ENCODE peak calls at places on chromosomes 13 and 19, in six cellular contexts. R is mammary epithelial cell, I is GM23248, U is neural progenitor cell, O is fibroblast of lung, Z is IMR-90. V is an unnamed sample. For H4K20me1, the result is how much of the 10 kb centered on the place peaks cover.

GRCh38 chr13:101925731-101926130 is 473.3 kb downstream of the ITGBL1 start:
- DNase-seq in R (no peak), I (no peak), U (peak), O (no peak), Z (no peak), V (no peak)

GRCh38 chr19:42420055-42420544 is 7.1 kb downstream of the LIPE start:
- DNase-seq in R (peak), I (peak), U (peak), O (peak), Z (peak), V (peak)

GRCh38 chr19:48330012-48330681 is 4.8 kb downstream of the EMP3 start:
- DNase-seq in R (peak), I (no peak), U (peak), O (peak), Z (no peak), V (no peak)

GRCh38 chr19:41064974-41065569 is 23.2 kb upstream of the CYP2A13 start:
- DNase-seq in R (peak), I (peak), U (peak), O (peak), Z (peak), V (no peak)

GRCh38 chr19:41886761-41887710 is 4.1 kb downstream of the ARHGEF1 start:
- DNase-seq in R (peak), I (no peak), U (no peak), O (no peak), Z (no peak), V (no peak)

GRCh38 chr19:45528744-45529453 is 21.6 kb downstream of the VASP start:
- DNase-seq in R (no peak), I (no peak), U (peak), O (peak), Z (no peak), V (no peak)

GRCh38 chr13:99796175-99796819 is 175.3 kb downstream of the ZIC5 start:
- DNase-seq in R (peak), I (peak), U (peak), O (peak), Z (peak), V (peak)

GRCh38 chr13:39875583-39875982 is 220.1 kb downstream of the COG6 start:
- DNase-seq in R (no peak), I (no peak), U (no peak), O (no peak), Z (peak), V (no peak)

GRCh38 chr19:6752257-6753177 is 13.0 kb downstream of the TRIP10 start:
- DNase-seq in R (no peak), I (no peak), U (peak), O (no peak), Z (no peak), V (no peak)

GRCh38 chr19:54661846-54662489 is 817 bp upstream of the LILRB4 start:
- DNase-seq in R (no peak), I (no peak), U (no peak), O (no peak), Z (no peak), V (no peak)

GRCh38 chr19:11014403-11014911 is 53.6 kb downstream of the SMARCA4 start:
- DNase-seq in R (no peak), I (no peak), U (no peak), O (no peak), Z (no peak), V (no peak)

GRCh38 chr19:38838208-38838985 is 6.8 kb upstream of the ECH1 start:
- DNase-seq in R (peak), I (no peak), U (no peak), O (no peak), Z (no peak), V (peak)

GRCh38 chr13:58313219-58313618 is 681.7 kb downstream of the PCDH17 start:
- DNase-seq in R (no peak), I (no peak), U (no peak), O (no peak), Z (no peak), V (no peak)

GRCh38 chr13:38648912-38649311 is 38.0 kb upstream of the FREM2 start:
- DNase-seq in R (no peak), I (no peak), U (no peak), O (no peak), Z (no peak), V (no peak)

GRCh38 chr13:111047326-111047725 is 67.8 kb upstream of the ARHGEF7 start:
- DNase-seq in R (no peak), I (no peak), U (no peak), O (no peak), Z (no peak), V (no peak)

GRCh38 chr19:29866011-29866410 is 54.2 kb downstream of the CCNE1 start:
- DNase-seq in R (no peak), I (no peak), U (no peak), O (no peak), Z (no peak), V (no peak)

GRCh38 chr19:45076029-45076850 is at the start of gene ZNF296:
- DNase-seq in R (peak), I (peak), U (peak), O (peak), Z (no peak), V (peak)

GRCh38 chr19:35786299-35787160 is 11.2 kb downstream of the ARHGAP33 start:
- DNase-seq in R (no peak), I (no peak), U (no peak), O (no peak), Z (no peak), V (no peak)

GRCh38 chr19:35788205-35788960 is 13.0 kb downstream of the ARHGAP33 start:
- DNase-seq in R (no peak), I (no peak), U (no peak), O (no peak), Z (no peak), V (no peak)

GRCh38 chr19:35789195-35789977 is 14.0 kb downstream of the ARHGAP33 start:
- DNase-seq in R (no peak), I (no peak), U (no peak), O (no peak), Z (no peak), V (no peak)

GRCh38 chr19:35785087-35785627 is 9.8 kb downstream of the ARHGAP33 start:
- DNase-seq in R (no peak), I (no peak), U (no peak), O (no peak), Z (no peak), V (no peak)

GRCh38 chr19:35787227-35787799 is 11.9 kb downstream of the ARHGAP33 start:
- DNase-seq in R (no peak), I (no peak), U (no peak), O (no peak), Z (no peak), V (no peak)
- H3K9ac ChIP-seq in R (no peak), I (no peak), U (no peak), O (no peak), Z (no peak), V (no peak)

DNA sequence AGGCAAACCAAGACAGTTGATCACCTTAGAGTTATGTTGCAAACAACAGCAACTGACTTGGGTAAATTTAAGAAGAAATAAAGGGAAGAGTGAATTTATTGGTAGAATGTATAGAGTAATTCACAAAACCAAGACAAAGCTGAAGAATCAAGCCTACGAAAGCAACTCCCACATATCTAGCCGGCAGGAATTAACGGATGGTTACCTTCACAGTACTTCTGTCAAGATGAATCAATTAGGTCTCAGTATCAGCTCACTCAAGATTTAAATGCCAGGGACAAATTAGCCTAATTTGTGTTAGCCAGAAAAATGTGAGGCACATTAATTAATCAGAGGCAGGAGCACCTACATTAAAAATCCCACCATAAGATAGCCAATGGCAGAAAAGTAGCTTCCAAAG is 10.7 kb downstream of the KPNA3 start:
- DNase-seq in R (no peak), I (no peak), U (no peak), O (no peak), Z (no peak), V (no peak)
- H4K20me1 ChIP-seq in R (under half), I (under half), U (half or more), O (under half), Z (half or more), V (under half)

GRCh38 chr19:12974301-12975220 is 5.2 kb downstream of the DAND5 start:
- DNase-seq in R (no peak), I (peak), U (no peak), O (no peak), Z (no peak), V (no peak)
- H3K9ac ChIP-seq in R (no peak), I (no peak), U (no peak), O (no peak), Z (no peak), V (no peak)

GRCh38 chr19:37706052-37706605 is 13.4 kb downstream of the ZNF607 start:
- DNase-seq in R (no peak), I (no peak), U (no peak), O (no peak), Z (no peak), V (no peak)
- H4K20me1 ChIP-seq in R (under half), I (under half), U (under half), O (under half), Z (under half), V (under half)

GRCh38 chr19:8567522-8568172 is 9.6 kb downstream of the MYO1F start:
- DNase-seq in R (no peak), I (no peak), U (no peak), O (no peak), Z (no peak), V (no peak)
- H3K9ac ChIP-seq in R (no peak), I (no peak), U (no peak), O (no peak), Z (no peak), V (no peak)

GRCh38 chr19:49596407-49596806 is 5.4 kb downstream of the PRR12 start:
- DNase-seq in R (no peak), I (no peak), U (no peak), O (no peak), Z (no peak), V (no peak)
- H4K20me1 ChIP-seq in R (under half), I (under half), U (half or more), O (under half), Z (under half), V (under half)

GRCh38 chr13:109156181-109156935 is 526.9 kb downstream of the MYO16 start:
- DNase-seq in R (peak), I (peak), U (no peak), O (peak), Z (peak), V (no peak)
- H3K9ac ChIP-seq in R (peak), I (peak), U (no peak), O (peak), Z (peak), V (peak)

GRCh38 chr19:4057913-4058695 is 8.6 kb downstream of the ZBTB7A start:
- DNase-seq in R (peak), I (peak), U (no peak), O (peak), Z (peak), V (no peak)

GRCh38 chr19:4060621-4061177 is 6.0 kb downstream of the ZBTB7A start:
- DNase-seq in R (no peak), I (no peak), U (no peak), O (no peak), Z (no peak), V (no peak)

GRCh38 chr19:4059493-4059880 is 7.2 kb downstream of the ZBTB7A start:
- DNase-seq in R (no peak), I (peak), U (no peak), O (no peak), Z (no peak), V (no peak)

GRCh38 chr19:4059931-4060620 is 6.6 kb downstream of the ZBTB7A start:
- DNase-seq in R (peak), I (peak), U (no peak), O (no peak), Z (no peak), V (no peak)

GRCh38 chr19:4058696-4059492 is 7.8 kb downstream of the ZBTB7A start:
- DNase-seq in R (no peak), I (peak), U (no peak), O (no peak), Z (no peak), V (no peak)
- H4K20me1 ChIP-seq in R (under half), I (under half), U (half or more), O (under half), Z (half or more), V (under half)